ENCODE peak calls at places on chromosome 4, in four cellular contexts. S is HepG2, V is WTC11, A is K562. W is an unnamed sample.

GRCh38 chr4:76950846-76951321 is 1.3 kb downstream of the SEPTIN11 start:
- DNase-seq in S (no peak), V (no peak), A (peak; percentile 38), W (peak; percentile 10)

GRCh38 chr4:161208564-161208963 is 955.2 kb downstream of the FSTL5 start:
- DNase-seq in S (no peak), V (no peak), A (no peak), W (no peak)

GRCh38 chr4:20418865-20419451 is 167.3 kb downstream of the SLIT2 start:
- DNase-seq in S (peak; percentile 36), V (no peak), A (peak; percentile 47), W (peak; percentile 40)

GRCh38 chr4:49032440-49033161 is 46.5 kb downstream of the CWH43 start:
- DNase-seq in S (peak; percentile 31), V (no peak), A (peak; percentile 65), W (peak; percentile 15)

GRCh38 chr4:174494731-174495130 is 27.6 kb downstream of the HPGD start:
- DNase-seq in S (no peak), V (no peak), A (no peak), W (no peak)

GRCh38 chr4:52833941-52834525 is 28.1 kb upstream of the RASL11B start:
- DNase-seq in S (no peak), V (no peak), A (no peak), W (no peak)

GRCh38 chr4:87093443-87094123 is 126.8 kb downstream of the KLHL8 start:
- DNase-seq in S (peak; percentile 56), V (peak; percentile 34), A (peak; percentile 68), W (peak; percentile 56)

GRCh38 chr4:150205016-150205415 is 126.8 kb downstream of the DCLK2 start:
- DNase-seq in S (no peak), V (no peak), A (no peak), W (no peak)

GRCh38 chr4:52016985-52017384 is 3.2 kb downstream of the LRRC66 start:
- DNase-seq in S (no peak), V (no peak), A (no peak), W (no peak)

GRCh38 chr4:156888762-156889161 is 82.8 kb downstream of the PDGFC start:
- DNase-seq in S (no peak), V (no peak), A (no peak), W (no peak)

GRCh38 chr4:2364654-2365053 is 53.8 kb downstream of the ZFYVE28 start:
- DNase-seq in S (no peak), V (no peak), A (peak; percentile 78), W (no peak)

GRCh38 chr4:13143234-13143633 is 340.9 kb downstream of the RAB28 start:
- DNase-seq in S (no peak), V (no peak), A (no peak), W (no peak)

GRCh38 chr4:10696253-10696652 is 11.7 kb upstream of the CLNK start:
- DNase-seq in S (no peak), V (no peak), A (no peak), W (no peak)

GRCh38 chr4:52646726-52647125 is 12.4 kb downstream of the USP46 start:
- DNase-seq in S (no peak), V (no peak), A (no peak), W (no peak)

GRCh38 chr4:13912966-13913365 is 285.4 kb upstream of the BOD1L1 start:
- DNase-seq in S (no peak), V (no peak), A (no peak), W (peak; percentile 32)

GRCh38 chr4:85955614-85956295 is 404.1 kb downstream of the MAPK10 start:
- DNase-seq in S (no peak), V (no peak), A (peak; percentile 25), W (no peak)

GRCh38 chr4:30443289-30443688 is 276.9 kb upstream of the PCDH7 start:
- DNase-seq in S (no peak), V (peak; percentile 32), A (no peak), W (no peak)

GRCh38 chr4:185559913-185560281 is 24.6 kb upstream of the PDLIM3 start:
- DNase-seq in S (peak; percentile 61), V (peak; percentile 14), A (peak; percentile 37), W (peak; percentile 78)

GRCh38 chr4:4838602-4839470 is 20.6 kb upstream of the MSX1 start:
- DNase-seq in S (peak; percentile 28), V (no peak), A (no peak), W (no peak)

GRCh38 chr4:1327526-1328266 is 19.3 kb upstream of the UVSSA start:
- DNase-seq in S (no peak), V (no peak), A (no peak), W (no peak)
- TF ChIP-seq NR3C1 in S (no peak), V (no peak), A (no peak), W (no peak)

GRCh38 chr4:126583509-126583908 is 1049.2 kb upstream of the INTU start:
- DNase-seq in S (peak; percentile 10), V (peak; percentile 45), A (peak; percentile 46), W (peak; percentile 3)
- TF ChIP-seq NR3C1 in S (no peak), V (no peak), A (no peak), W (no peak)

GRCh38 chr4:17027495-17027894 is 129.1 kb upstream of the LDB2 start:
- DNase-seq in S (no peak), V (no peak), A (no peak), W (no peak)
- TF ChIP-seq NR3C1 in S (no peak), V (no peak), A (no peak), W (no peak)

DNA sequence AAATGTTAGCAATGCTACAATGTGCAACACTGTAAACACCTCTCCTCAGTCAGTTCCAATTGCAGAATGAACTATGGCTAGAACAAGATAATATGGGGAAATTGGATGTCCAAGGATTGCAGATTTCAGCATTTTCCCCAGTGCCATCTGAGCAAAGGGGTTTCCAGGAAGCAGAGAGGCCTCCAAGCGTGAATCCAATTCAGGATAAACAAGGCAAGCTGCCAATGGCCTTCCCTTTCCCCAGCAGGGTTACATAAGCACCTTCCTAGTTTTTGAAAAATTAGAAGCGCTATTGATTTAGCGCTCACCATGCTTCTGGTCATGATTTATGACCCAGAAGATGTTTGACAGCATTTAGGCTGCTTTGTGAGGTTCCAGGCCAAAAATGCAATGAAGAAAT is 223.0 kb upstream of the GATB start:
- DNase-seq in S (no peak), V (no peak), A (no peak), W (no peak)
- TF ChIP-seq NR3C1 in S (no peak), V (no peak), A (no peak), W (no peak)

GRCh38 chr4:137390141-137390540 is 142.2 kb downstream of the PCDH18 start:
- DNase-seq in S (no peak), V (no peak), A (no peak), W (no peak)

GRCh38 chr4:137390707-137391106 is 141.6 kb downstream of the PCDH18 start:
- DNase-seq in S (no peak), V (no peak), A (no peak), W (no peak)

GRCh38 chr4:137393043-137393442 is 139.3 kb downstream of the PCDH18 start:
- DNase-seq in S (no peak), V (no peak), A (no peak), W (no peak)

GRCh38 chr4:137384476-137384875 is 147.8 kb downstream of the PCDH18 start:
- DNase-seq in S (no peak), V (no peak), A (no peak), W (no peak)

DNA sequence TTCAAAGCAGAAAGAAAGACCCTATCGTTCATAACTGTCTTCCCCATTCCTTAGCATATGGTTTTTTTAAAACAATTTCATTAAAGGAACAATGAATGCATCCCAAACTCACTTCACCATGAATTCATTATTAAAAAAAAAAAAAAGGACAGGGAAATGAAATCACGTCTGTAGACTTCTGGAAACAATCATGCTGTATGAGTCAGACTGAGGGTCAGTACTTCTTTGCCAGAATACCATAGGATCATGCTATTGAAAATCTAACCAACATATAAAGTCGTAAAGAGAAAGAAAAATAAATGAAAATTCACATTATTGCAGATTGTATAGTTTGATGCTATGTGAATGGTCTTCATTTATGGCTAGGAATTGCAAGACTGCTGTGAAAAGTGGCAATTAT is 144.4 kb downstream of the PCDH18 start:
- DNase-seq in S (no peak), V (no peak), A (no peak), W (no peak)
- TF ChIP-seq NR3C1 in S (no peak), V (no peak), A (no peak), W (no peak)

GRCh38 chr4:146099585-146099984 is 75.9 kb upstream of the LSM6 start:
- DNase-seq in S (no peak), V (no peak), A (no peak), W (no peak)
- TF ChIP-seq NR3C1 in S (no peak), V (no peak), A (no peak), W (no peak)

DNA sequence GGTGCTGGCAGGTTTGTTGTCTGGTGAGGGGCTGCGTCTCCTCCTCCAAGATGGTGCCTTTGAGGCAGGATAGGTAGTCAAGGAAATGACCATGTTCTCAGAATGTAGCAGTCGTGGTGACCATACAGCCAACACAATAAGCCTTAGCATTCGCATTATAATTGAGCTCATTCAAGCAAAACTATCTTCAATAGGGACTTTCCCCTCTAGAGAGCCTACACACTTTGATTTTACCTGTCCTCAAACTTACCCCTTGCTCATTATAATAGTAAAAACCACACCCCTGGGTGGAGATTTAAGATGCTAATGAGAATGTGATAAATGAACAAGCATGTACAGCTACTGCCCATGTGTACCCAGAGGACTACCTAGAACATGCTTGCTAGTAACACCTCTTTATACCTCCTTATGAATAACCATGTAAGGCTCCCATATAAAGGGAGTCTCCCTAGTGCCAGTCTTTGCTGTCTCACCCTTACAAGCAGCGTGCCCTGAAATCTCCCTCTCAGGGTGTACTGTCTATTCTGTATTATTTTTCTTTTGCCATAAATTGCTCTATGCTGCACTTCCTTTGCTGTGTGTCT is 48.2 kb downstream of the FGFBP1 start:
- DNase-seq in S (no peak), V (no peak), A (no peak), W (no peak)
- TF ChIP-seq NR3C1 in S (no peak), V (no peak), A (no peak), W (no peak)

GRCh38 chr4:41359069-41359769 is 102.5 kb downstream of the UCHL1 start:
- DNase-seq in S (no peak), V (peak; percentile 60), A (no peak), W (peak; percentile 84)
- TF ChIP-seq NR3C1 in S (no peak), V (no peak), A (no peak), W (no peak)